ENCODE peak calls at places on chromosomes 7 and 10, in five cellular contexts. X is GM12892, I is transverse colon, Q is tibial nerve, S is erythroblast. J is an unnamed sample.

GRCh38 chr10:114172241-114172640 is 1.8 kb downstream of the CCDC186 start:
- DNase-seq in I (no peak), X (no peak), Q (no peak), S (no peak), J (no peak)

GRCh38 chr7:4937411-4937810 is 21.6 kb downstream of the MMD2 start:
- DNase-seq in S (no peak), X (no peak), Q (no peak), I (no peak), J (no peak)

GRCh38 chr7:87345962-87346371 is 503 bp downstream of the CROT start:
- DNase-seq in S (no peak), Q (no peak), I (no peak), X (peak), J (no peak)

GRCh38 chr10:130022501-130023299 is 58.6 kb upstream of the EBF3 start:
- DNase-seq in I (no peak), X (no peak), Q (no peak), S (no peak), J (no peak)

GRCh38 chr7:155587486-155587885 is 41.1 kb upstream of the CNPY1 start:
- DNase-seq in Q (no peak), I (no peak), S (no peak), X (no peak), J (no peak)

GRCh38 chr10:62858364-62858763 is 42.2 kb upstream of the EGR2 start:
- DNase-seq in X (no peak), S (no peak), I (no peak), Q (no peak), J (peak)

GRCh38 chr10:1661861-1662260 is 75.5 kb downstream of the ADARB2 start:
- DNase-seq in I (no peak), X (peak), S (no peak), Q (no peak), J (no peak)

GRCh38 chr7:90244909-90245841 is at the start of gene CFAP69:
- DNase-seq in I (peak), S (peak), Q (peak), X (peak), J (peak)

GRCh38 chr10:89466599-89467035 is 52.2 kb downstream of the IFIT5 start:
- DNase-seq in I (no peak), S (no peak), X (no peak), Q (no peak), J (no peak)

GRCh38 chr10:119208553-119208940 is 1.2 kb downstream of the GRK5 start:
- DNase-seq in X (no peak), I (no peak), S (no peak), Q (no peak), J (no peak)

GRCh38 chr10:69312537-69312936 is 34.2 kb downstream of the HK1 start:
- DNase-seq in S (no peak), X (no peak), Q (no peak), I (no peak), J (no peak)

GRCh38 chr7:129805086-129805719 is 147.6 kb downstream of the UBE2H start:
- DNase-seq in X (no peak), S (no peak), I (no peak), Q (no peak), J (no peak)

GRCh38 chr7:142120474-142121000 is 9.0 kb downstream of the MGAM2 start:
- DNase-seq in Q (no peak), I (no peak), S (no peak), X (no peak), J (no peak)

GRCh38 chr7:151461942-151462230 is 21.9 kb upstream of the CRYGN start:
- DNase-seq in X (no peak), Q (no peak), I (no peak), S (no peak), J (no peak)

GRCh38 chr10:104127411-104127810 is 5.4 kb downstream of the SFR1 start:
- DNase-seq in S (peak), I (no peak), X (no peak), Q (no peak), J (no peak)

GRCh38 chr7:140061607-140061930 is 1.2 kb downstream of the PARP12 start:
- DNase-seq in S (no peak), Q (no peak), I (no peak), X (no peak), J (no peak)

GRCh38 chr10:50629495-50630122 is 5.9 kb upstream of the SGMS1 start:
- DNase-seq in S (no peak), I (no peak), X (no peak), Q (no peak), J (no peak)

GRCh38 chr10:50470798-50471582 is 152.8 kb downstream of the SGMS1 start:
- DNase-seq in S (no peak), X (no peak), I (no peak), Q (no peak), J (no peak)

GRCh38 chr7:65308300-65308678 is 65.4 kb upstream of the ZNF92 start:
- DNase-seq in X (no peak), Q (no peak), I (no peak), S (no peak), J (no peak)

GRCh38 chr7:142438235-142438922 is 180.5 kb upstream of the PRSS58 start:
- DNase-seq in X (no peak), S (peak), Q (no peak), I (peak), J (no peak)

GRCh38 chr7:101401390-101402080 is 38.9 kb downstream of the COL26A1 start:
- DNase-seq in I (no peak), S (no peak), Q (no peak), X (no peak), J (no peak)

GRCh38 chr10:9670911-9671310 is 1346.8 kb upstream of the CELF2 start:
- DNase-seq in S (no peak), I (no peak), X (no peak), Q (no peak), J (no peak)

GRCh38 chr10:133248334-133248715 is 10.7 kb downstream of the VENTX start:
- DNase-seq in X (no peak), I (no peak), Q (no peak), S (no peak), J (no peak)

GRCh38 chr10:29535012-29535777 is 99.6 kb downstream of the SVIL start:
- DNase-seq in Q (peak), X (no peak), I (peak), S (no peak), J (peak)

GRCh38 chr10:89648074-89648473 is 3.0 kb upstream of the PANK1 start:
- DNase-seq in X (no peak), S (no peak), Q (no peak), I (no peak), J (no peak)

GRCh38 chr7:136123352-136123751 is 146.2 kb upstream of the MTPN start:
- DNase-seq in Q (no peak), S (no peak), X (no peak), I (no peak), J (no peak)

GRCh38 chr10:2933519-2933918 is 133.8 kb upstream of the PFKP start:
- DNase-seq in I (no peak), X (no peak), Q (no peak), S (no peak), J (no peak)

GRCh38 chr10:62326134-62326533 is 48.0 kb upstream of the ZNF365 start:
- DNase-seq in I (no peak), S (no peak), X (no peak), Q (no peak), J (no peak)

GRCh38 chr7:49791089-49791741 is 17.8 kb downstream of the VWC2 start:
- DNase-seq in X (no peak), I (peak), Q (no peak), S (peak), J (no peak)

GRCh38 chr10:95261926-95262325 is 28.9 kb downstream of the PDLIM1 start:
- DNase-seq in Q (no peak), X (no peak), S (no peak), I (no peak), J (no peak)

GRCh38 chr10:11615396-11615795 is 3.9 kb upstream of the USP6NL start:
- DNase-seq in I (no peak), X (no peak), S (no peak), Q (no peak), J (no peak)

GRCh38 chr7:114921636-114922150 is at the start of gene MDFIC:
- DNase-seq in Q (no peak), X (no peak), S (no peak), I (peak), J (no peak)

GRCh38 chr10:79073784-79074432 is 5.1 kb downstream of the ZMIZ1 start:
- DNase-seq in I (peak), S (no peak), X (no peak), Q (no peak), J (no peak)

GRCh38 chr7:75642810-75643486 is 95.8 kb downstream of the HIP1 start:
- DNase-seq in Q (no peak), I (peak), S (peak), X (peak), J (no peak)

GRCh38 chr7:151120896-151121295 is 34.6 kb downstream of the AGAP3 start:
- DNase-seq in X (no peak), Q (no peak), S (no peak), I (no peak), J (no peak)

GRCh38 chr7:45869426-45869825 is 3.5 kb downstream of the CCDC201 start:
- DNase-seq in I (no peak), X (no peak), S (no peak), Q (no peak), J (no peak)

GRCh38 chr10:132524443-132525285 is 12.9 kb upstream of the INPP5A start:
- DNase-seq in Q (no peak), I (peak), X (no peak), S (no peak), J (no peak)

GRCh38 chr7:30594055-30594539 is 581 bp upstream of the GARS1 start:
- DNase-seq in S (peak), Q (no peak), X (peak), I (peak), J (peak)

GRCh38 chr7:97982647-97983046 is 7.3 kb downstream of the OCM2 start:
- DNase-seq in S (no peak), Q (no peak), X (no peak), I (no peak), J (no peak)

GRCh38 chr10:99304027-99304856 is 24.9 kb upstream of the CNNM1 start:
- DNase-seq in I (no peak), S (no peak), X (no peak), Q (no peak), J (no peak)

DNA sequence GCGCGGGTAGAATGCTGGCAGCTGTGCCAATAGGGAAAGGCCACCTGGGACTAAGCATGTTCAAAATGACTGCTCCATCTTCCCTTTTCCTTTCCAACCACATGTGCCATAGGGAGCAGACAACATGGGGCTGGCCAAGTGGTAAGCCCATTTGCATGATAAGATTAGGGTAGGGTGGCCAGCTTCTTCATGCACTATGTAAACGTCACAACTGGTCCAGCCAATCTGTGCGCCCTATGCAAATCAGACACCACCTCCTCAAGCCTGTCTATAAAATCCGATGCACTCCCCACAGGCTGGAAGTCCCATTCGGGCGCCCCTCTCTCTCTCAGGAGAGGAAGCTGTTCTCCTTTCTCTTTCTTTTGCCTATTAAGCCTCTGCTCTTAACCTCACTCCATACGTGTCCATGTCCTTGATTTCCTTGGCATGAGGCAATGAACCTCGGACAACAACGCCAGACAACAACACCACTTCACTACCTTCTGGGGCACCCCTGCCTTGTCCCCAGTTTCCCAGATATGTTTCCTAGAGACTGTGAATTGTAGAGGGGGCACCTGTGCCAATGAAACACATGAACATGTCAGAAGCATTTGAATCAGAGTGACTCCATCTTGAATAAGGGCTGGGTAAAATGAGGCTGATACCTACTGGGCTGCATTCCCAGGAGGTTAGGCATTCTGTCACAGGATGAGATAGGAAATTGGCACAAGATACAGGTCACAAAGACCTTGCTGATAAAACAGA is 19.1 kb upstream of the EXOC6 start:
- DNase-seq in Q (no peak), X (no peak), I (no peak), S (peak), J (no peak)
- TF ChIP-seq POLR2A in Q (no peak), X (no peak), I (no peak), S (no peak), J (no peak)

GRCh38 chr10:116848032-116848911 is 1.0 kb upstream of the ENO4 start:
- DNase-seq in I (peak), X (no peak), Q (no peak), S (no peak), J (no peak)
- TF ChIP-seq POLR2A in I (no peak), X (no peak), Q (no peak), S (no peak), J (no peak)

GRCh38 chr10:91215384-91215783 is 5.1 kb upstream of the PCGF5 start:
- DNase-seq in I (no peak), Q (no peak), S (no peak), X (no peak), J (no peak)

GRCh38 chr10:91219371-91220193 is 881 bp upstream of the PCGF5 start:
- DNase-seq in I (no peak), X (no peak), Q (no peak), S (peak), J (no peak)

GRCh38 chr10:91214906-91215305 is 5.6 kb upstream of the PCGF5 start:
- DNase-seq in Q (no peak), I (no peak), S (no peak), X (no peak), J (no peak)

GRCh38 chr10:91220954-91221696 is 662 bp downstream of the PCGF5 start:
- DNase-seq in X (no peak), I (peak), S (peak), Q (no peak), J (no peak)

GRCh38 chr10:91220194-91220953 is at the start of gene PCGF5:
- DNase-seq in Q (peak), I (peak), X (peak), S (peak), J (peak)
- TF ChIP-seq POLR2A in Q (peak), I (peak), X (peak), S (peak), J (no peak)

DNA sequence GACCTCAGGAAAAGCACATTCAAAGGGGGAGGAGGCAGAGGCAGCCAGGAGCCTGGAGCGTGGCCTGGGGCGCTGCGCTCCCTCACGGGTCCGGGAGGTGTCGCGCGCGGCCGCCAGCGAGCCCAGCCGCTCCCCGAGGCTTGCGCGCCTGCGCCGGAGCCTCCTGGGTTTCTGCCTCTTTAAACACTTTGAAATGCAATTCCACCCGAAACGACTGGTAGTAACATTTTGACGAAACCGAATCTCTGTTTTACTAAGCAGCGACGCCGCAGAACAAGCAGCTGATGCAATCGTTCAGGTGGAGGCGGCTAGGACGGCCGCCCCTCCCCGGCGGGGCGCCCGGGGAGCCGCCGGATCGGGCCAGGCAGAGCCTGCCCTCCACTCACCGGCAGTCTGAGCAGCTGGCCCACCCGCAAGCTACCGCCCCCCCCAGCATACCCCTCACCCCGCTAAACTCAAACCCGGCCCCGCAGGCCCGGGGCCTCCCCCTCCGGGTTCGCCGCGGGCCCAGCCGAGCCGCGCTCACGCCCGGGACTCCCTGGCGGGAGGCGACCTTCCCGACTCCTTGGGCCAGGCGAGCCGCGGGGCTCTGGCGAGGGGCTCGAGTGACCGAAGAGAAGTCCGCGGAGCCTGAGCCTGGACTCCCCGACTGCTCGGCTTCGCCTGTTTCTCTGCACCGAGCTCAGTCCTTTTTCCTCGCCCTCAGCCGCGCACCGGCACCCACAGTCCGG is 3.3 kb downstream of the MKX start:
- DNase-seq in I (peak), Q (peak), S (peak), X (peak), J (peak)
- TF ChIP-seq POLR2A in I (no peak), Q (no peak), S (no peak), X (no peak), J (no peak)

GRCh38 chr7:6636741-6637543 is at the start of gene ZNF316:
- DNase-seq in X (peak), S (peak), I (peak), Q (no peak), J (no peak)
- TF ChIP-seq POLR2A in X (peak), S (peak), I (peak), Q (peak), J (no peak)

DNA sequence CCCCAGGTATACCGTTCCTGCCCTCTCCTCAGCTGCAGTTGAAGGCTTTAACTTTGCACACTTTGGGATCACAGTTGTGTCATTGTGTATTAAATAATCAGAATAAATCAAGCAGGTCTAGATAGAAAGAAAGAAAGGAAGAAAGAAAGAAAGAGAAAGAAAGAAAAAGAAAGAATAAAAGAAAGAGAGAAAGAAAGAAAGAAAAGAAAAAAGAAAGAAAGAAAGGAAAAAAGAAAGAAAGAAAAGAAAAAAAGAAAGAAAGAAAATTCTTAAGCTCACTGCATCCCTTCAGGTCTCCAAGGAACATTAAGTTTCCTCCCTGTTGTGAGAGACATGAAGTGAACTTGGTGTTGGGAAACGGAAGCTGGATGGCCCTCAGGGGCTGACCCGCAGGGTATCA is 17.2 kb upstream of the TRIM24 start:
- DNase-seq in S (no peak), I (no peak), Q (no peak), X (no peak), J (no peak)
- TF ChIP-seq POLR2A in S (no peak), I (no peak), Q (no peak), X (no peak), J (no peak)

J was measured in lower leg skin.